ENCODE peak calls at places on chromosomes 7 and 10, in four cellular contexts. S is neuronal stem cell, M is testis, K is stomach. I is an unnamed sample.

GRCh38 chr10:95445223-95445836 is 115.8 kb downstream of the SORBS1 start:
- DNase-seq in S (no peak), M (peak; percentile 69), K (peak; percentile 74), I (peak; percentile 83)

GRCh38 chr7:131604841-131605279 is 48.4 kb upstream of the PODXL start:
- DNase-seq in M (no peak), S (no peak), K (no peak), I (no peak)

GRCh38 chr7:151428393-151429231 is 11.3 kb downstream of the CRYGN start:
- DNase-seq in M (peak; percentile 31), K (no peak), S (peak; percentile 64), I (peak; percentile 93)

GRCh38 chr10:128854965-128855364 is 612.1 kb upstream of the MGMT start:
- DNase-seq in K (peak; percentile 86), S (peak; percentile 37), M (peak; percentile 90), I (peak; percentile 97)

GRCh38 chr10:73641272-73642060 is at the start of gene MYOZ1:
- DNase-seq in M (no peak), S (no peak), K (no peak), I (peak; percentile 58)

GRCh38 chr10:69742928-69743602 is 58.6 kb upstream of the COL13A1 start:
- DNase-seq in M (peak; percentile 75), K (no peak), S (peak; percentile 37), I (peak; percentile 50)

GRCh38 chr7:33636359-33636758 is 269.0 kb upstream of the BMPER start:
- DNase-seq in M (no peak), S (no peak), K (no peak), I (no peak)

GRCh38 chr10:24034571-24034970 is 174.4 kb upstream of the KIAA1217 start:
- DNase-seq in S (no peak), M (no peak), K (no peak), I (peak; percentile 37)

GRCh38 chr10:132517951-132518521 is 19.6 kb upstream of the INPP5A start:
- DNase-seq in S (no peak), M (no peak), K (no peak), I (no peak)

GRCh38 chr7:102426268-102427031 is 6.9 kb upstream of the ORAI2 start:
- DNase-seq in S (no peak), M (no peak), K (no peak), I (no peak)

GRCh38 chr10:30827531-30828120 is 198.1 kb upstream of the LYZL2 start:
- DNase-seq in S (no peak), K (no peak), M (no peak), I (no peak)

GRCh38 chr10:88063861-88064521 is 200.6 kb downstream of the PTEN start:
- DNase-seq in M (no peak), K (no peak), S (no peak), I (no peak)

GRCh38 chr10:76429642-76430041 is 998.2 kb downstream of the LRMDA start:
- DNase-seq in S (no peak), M (no peak), K (no peak), I (no peak)

GRCh38 chr10:93485690-93486089 is 3.6 kb upstream of the MYOF start:
- DNase-seq in S (no peak), M (no peak), K (no peak), I (no peak)

DNA sequence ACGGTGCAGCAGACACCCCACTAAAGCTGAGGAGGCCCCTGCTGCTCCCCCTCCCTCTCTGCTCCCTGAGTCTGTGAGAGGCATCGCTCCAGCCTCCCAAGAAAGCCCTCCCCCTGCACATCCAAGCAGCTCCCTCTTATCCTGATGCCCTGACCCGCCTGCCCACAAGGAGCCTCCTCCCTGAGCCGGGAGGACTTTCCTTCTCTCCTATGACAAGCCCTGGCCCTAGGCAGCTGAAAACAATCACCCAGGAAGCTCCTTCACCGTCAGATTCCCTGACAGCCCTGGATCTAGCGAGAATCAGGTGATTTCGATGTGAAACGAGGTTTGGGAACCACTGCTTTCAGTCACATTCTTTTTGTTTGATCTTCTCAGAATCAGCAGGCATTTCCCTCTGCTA is 253.4 kb upstream of the C7orf33 start:
- DNase-seq in S (no peak), M (no peak), K (no peak), I (no peak)
- H3K27ac ChIP-seq in S (no peak overlapping the region), M (no peak overlapping the region), K (no peak overlapping the region), I (no peak overlapping the region)

GRCh38 chr7:81944103-81944502 is 174.3 kb upstream of the HGF start:
- DNase-seq in K (no peak), S (no peak), M (peak; percentile 23), I (no peak)

GRCh38 chr7:81949306-81949705 is 179.5 kb upstream of the HGF start:
- DNase-seq in M (no peak), K (no peak), S (no peak), I (no peak)
- H3K4me3 ChIP-seq in M (no peak overlapping the region), K (no peak overlapping the region), S (no peak overlapping the region), I (no peak overlapping the region)

GRCh38 chr10:119303886-119304285 is 96.5 kb downstream of the GRK5 start:
- DNase-seq in S (no peak), K (peak; percentile 67), M (no peak), I (no peak)
- H3K9me3 ChIP-seq in S (no peaks in the 10 kb centered on the region), K (no peaks in the 10 kb centered on the region), M (no peaks in the 10 kb centered on the region), I (no peaks in the 10 kb centered on the region)

GRCh38 chr10:103757531-103758293 is 97.7 kb downstream of the SH3PXD2A start:
- DNase-seq in S (no peak), K (no peak), M (no peak), I (peak; percentile 22)
- H3K27ac ChIP-seq in S (no peak overlapping the region), K (no peak overlapping the region), M (no peak overlapping the region), I (no peak overlapping the region)

GRCh38 chr7:13185139-13185538 is 497.7 kb downstream of the ARL4A start:
- DNase-seq in M (no peak), K (no peak), S (no peak), I (no peak)
- H3K4me3 ChIP-seq in M (no peak overlapping the region), K (no peak overlapping the region), S (no peak overlapping the region), I (no peak overlapping the region)

GRCh38 chr7:85065888-85066485 is 120.9 kb downstream of the SEMA3D start:
- DNase-seq in K (no peak), M (no peak), S (no peak), I (no peak)

GRCh38 chr7:85062651-85063050 is 124.2 kb downstream of the SEMA3D start:
- DNase-seq in K (no peak), S (no peak), M (no peak), I (no peak)

GRCh38 chr7:85068796-85069195 is 118.1 kb downstream of the SEMA3D start:
- DNase-seq in K (no peak), S (no peak), M (no peak), I (no peak)

GRCh38 chr7:85067371-85067770 is 119.5 kb downstream of the SEMA3D start:
- DNase-seq in K (no peak), M (no peak), S (no peak), I (no peak)

GRCh38 chr7:85065306-85065705 is 121.5 kb downstream of the SEMA3D start:
- DNase-seq in K (no peak), M (peak; percentile 36), S (no peak), I (peak; percentile 45)
- H3K9me3 ChIP-seq in K (no peaks in the 10 kb centered on the region), M (no peaks in the 10 kb centered on the region), S (no peaks in the 10 kb centered on the region), I (no peaks in the 10 kb centered on the region)

DNA sequence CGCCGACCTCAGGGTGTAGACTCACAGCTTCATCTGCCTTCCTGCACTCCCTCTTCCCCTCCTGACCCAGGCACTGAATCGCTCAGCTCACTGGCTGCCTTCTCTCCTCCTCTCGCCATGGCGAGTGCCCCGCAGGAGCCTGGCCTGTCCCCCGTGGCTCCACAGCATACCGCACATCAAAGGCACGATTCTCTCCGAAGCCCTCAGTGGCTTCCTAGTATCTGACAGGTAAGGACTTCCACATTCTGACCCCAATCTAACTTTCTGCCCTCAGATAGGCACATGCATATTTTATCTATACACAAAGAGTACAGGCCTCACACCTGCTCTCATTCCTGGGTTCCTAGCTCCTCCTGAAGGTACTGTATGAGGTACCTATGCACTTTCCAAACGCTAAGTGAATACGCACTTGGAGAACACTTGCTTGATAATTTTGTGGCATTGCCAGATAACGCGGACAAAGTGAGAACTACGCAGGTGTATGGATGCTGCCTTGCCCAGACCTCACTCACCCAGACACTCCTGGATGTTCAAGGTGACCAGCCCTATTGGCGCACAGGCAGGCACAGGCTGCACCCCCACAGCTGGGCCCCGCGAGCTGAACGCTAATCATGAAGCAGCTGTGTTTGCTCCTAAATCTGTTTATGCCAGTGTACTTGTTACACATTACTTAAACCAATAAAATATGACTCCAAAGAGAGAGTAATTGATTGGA is 27.4 kb downstream of the DIP2C start:
- DNase-seq in M (no peak), K (no peak), S (no peak), I (no peak)
- H3K27ac ChIP-seq in M (peak overlapping the region; percentile 84), K (peak overlapping the region; percentile 6), S (no peak overlapping the region), I (no peak overlapping the region)

GRCh38 chr7:27110163-27110976 is 7.9 kb upstream of the HOXA2 start:
- DNase-seq in S (no peak), K (no peak), M (peak; percentile 60), I (no peak)
- H3K4me3 ChIP-seq in S (no peak overlapping the region), K (peak overlapping the region; percentile 22), M (peak overlapping the region; percentile 8), I (no peak overlapping the region)

GRCh38 chr7:157937432-157937831 is 600.6 kb downstream of the DNAJB6 start:
- DNase-seq in M (no peak), K (no peak), S (no peak), I (no peak)
- H3K9me3 ChIP-seq in M (no peaks in the 10 kb centered on the region), K (no peaks in the 10 kb centered on the region), S (peaks cover 2% of the 10 kb centered on the region), I (no peaks in the 10 kb centered on the region)

GRCh38 chr10:6114758-6115410 is 26.1 kb downstream of the RBM17 start:
- DNase-seq in M (no peak), K (no peak), S (no peak), I (no peak)
- H3K27ac ChIP-seq in M (no peak overlapping the region), K (no peak overlapping the region), S (no peak overlapping the region), I (no peak overlapping the region)